ENCODE peak calls at places on chromosomes 11 and 22, in five cellular contexts. H is spleen, W is tibial nerve, J is IMR-90, K is neural progenitor cell. F is an unnamed sample.
A peak's percentile ranks its signal among the peaks of the same experiment; 100 is the strongest.

GRCh38 chr22:38223289-38223960 is 21.6 kb downstream of the MAFF start:
- DNase-seq in H (no peak), W (no peak), J (no peak), K (no peak), F (no peak)

GRCh38 chr11:61972112-61972795 is 4.8 kb upstream of the FTH1 start:
- DNase-seq in H (no peak), W (no peak), J (no peak), K (no peak), F (no peak)

GRCh38 chr11:26186389-26186788 is 145.5 kb upstream of the ANO3 start:
- DNase-seq in H (no peak), W (no peak), J (no peak), K (no peak), F (no peak)

GRCh38 chr11:63567044-63567840 is 4.1 kb upstream of the PLAAT2 start:
- DNase-seq in H (no peak), W (no peak), J (peak; percentile 88), K (no peak), F (peak; percentile 40)

GRCh38 chr11:86990520-86990919 is 35.3 kb upstream of the FZD4 start:
- DNase-seq in H (no peak), W (no peak), J (peak; percentile 79), K (peak; percentile 25), F (no peak)

GRCh38 chr11:85774256-85775097 is 36.5 kb downstream of the SYTL2 start:
- DNase-seq in H (no peak), W (no peak), J (no peak), K (no peak), F (no peak)

GRCh38 chr22:19179472-19180048 is 1.0 kb upstream of the SLC25A1 start:
- DNase-seq in H (peak; percentile 90), W (peak; percentile 55), J (peak; percentile 85), K (peak; percentile 90), F (peak; percentile 92)

GRCh38 chr11:4636962-4637661 is at the start of gene OR51D1:
- DNase-seq in H (peak; percentile 89), W (peak; percentile 49), J (peak; percentile 67), K (peak; percentile 86), F (peak; percentile 60)

GRCh38 chr11:91984033-91984568 is 240.5 kb upstream of the FAT3 start:
- DNase-seq in H (no peak), W (no peak), J (no peak), K (no peak), F (no peak)

GRCh38 chr22:36740716-36741115 is 35.2 kb downstream of the IFT27 start:
- DNase-seq in H (no peak), W (no peak), J (no peak), K (no peak), F (no peak)

DNA sequence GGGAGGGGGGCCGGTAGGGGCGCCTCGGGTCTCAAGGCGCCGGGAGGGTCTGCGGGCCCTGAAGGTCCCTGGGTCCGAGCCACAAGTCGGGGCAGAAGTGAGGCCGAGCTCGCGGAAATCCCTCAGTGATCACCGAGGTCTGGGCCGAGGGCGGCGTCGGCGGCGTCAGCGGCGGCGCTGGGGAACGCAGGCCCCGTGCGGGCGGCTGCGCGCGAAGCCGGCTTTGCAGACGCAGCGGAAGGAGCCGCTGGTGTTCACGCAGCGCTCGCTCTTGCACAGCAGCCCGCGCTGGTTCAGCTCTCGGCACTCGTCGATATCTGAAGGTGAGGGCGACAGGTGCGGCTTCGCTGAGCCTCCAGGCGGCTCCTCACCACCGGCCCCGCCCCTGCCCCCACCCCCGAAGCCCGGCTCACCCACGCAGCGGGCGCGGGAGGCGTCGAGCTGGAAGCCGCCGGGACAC is 14.1 kb downstream of the SCYL1 start:
- DNase-seq in H (peak; percentile 81), W (no peak), J (no peak), K (peak; percentile 85), F (peak; percentile 35)
- H3K9me3 ChIP-seq in H (no peaks in the 10 kb centered on the region), W (no peaks in the 10 kb centered on the region), J (no peaks in the 10 kb centered on the region), K (no peaks in the 10 kb centered on the region), F (no peaks in the 10 kb centered on the region)

DNA sequence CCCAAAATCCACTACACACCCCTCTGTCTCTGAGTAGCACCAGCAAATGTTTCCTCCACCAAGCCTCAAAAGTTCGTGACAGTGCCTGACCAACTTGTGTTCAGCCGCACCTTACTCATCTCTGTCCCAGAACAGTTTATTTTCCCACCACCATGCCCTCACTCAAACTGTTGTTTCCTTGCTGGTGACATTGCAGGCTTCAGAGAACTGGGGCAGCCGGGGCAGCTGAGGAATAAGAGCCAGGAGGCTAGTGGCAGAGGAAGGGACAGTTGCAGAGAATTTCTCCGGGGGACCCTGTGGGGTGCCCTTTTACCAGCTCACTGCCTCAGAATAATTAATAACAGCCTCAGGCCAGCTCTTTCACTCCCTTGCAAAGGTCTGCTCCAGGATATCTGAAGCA is 709 bp upstream of the KCNE3 start:
- DNase-seq in H (no peak), W (no peak), J (no peak), K (no peak), F (peak; percentile 17)
- H3K27ac ChIP-seq in H (peak overlapping the region; percentile 63), W (no peak overlapping the region), J (no peak overlapping the region), K (no peak overlapping the region), F (no peak overlapping the region)

GRCh38 chr22:31812977-31813605 is 59.3 kb downstream of the DEPDC5 start:
- DNase-seq in H (no peak), W (no peak), J (no peak), K (no peak), F (no peak)
- H3K36me3 ChIP-seq in H (peaks cover 81% of the 10 kb centered on the region), W (peaks cover 35% of the 10 kb centered on the region), J (peaks cover 38% of the 10 kb centered on the region), K (no peaks in the 10 kb centered on the region), F (no peaks in the 10 kb centered on the region)

GRCh38 chr11:70630816-70631623 is 232.7 kb downstream of the CTTN start:
- DNase-seq in H (no peak), W (no peak), J (no peak), K (no peak), F (no peak)

GRCh38 chr11:70631624-70632047 is 233.3 kb downstream of the CTTN start:
- DNase-seq in H (no peak), W (no peak), J (no peak), K (no peak), F (no peak)

GRCh38 chr11:70636659-70637058 is 238.3 kb downstream of the CTTN start:
- DNase-seq in H (no peak), W (no peak), J (no peak), K (no peak), F (no peak)

GRCh38 chr11:70630068-70630467 is 231.7 kb downstream of the CTTN start:
- DNase-seq in H (no peak), W (no peak), J (no peak), K (no peak), F (no peak)

GRCh38 chr11:70633610-70634009 is 235.3 kb downstream of the CTTN start:
- DNase-seq in H (no peak), W (no peak), J (no peak), K (no peak), F (no peak)
- H3K9me3 ChIP-seq in H (no peaks in the 10 kb centered on the region), W (no peaks in the 10 kb centered on the region), J (peaks cover 4% of the 10 kb centered on the region), K (no peaks in the 10 kb centered on the region), F (no peaks in the 10 kb centered on the region)

GRCh38 chr11:98090861-98091575 is 929.7 kb upstream of the CNTN5 start:
- DNase-seq in H (no peak), W (no peak), J (no peak), K (no peak), F (no peak)
- H3K27ac ChIP-seq in H (no peak overlapping the region), W (no peak overlapping the region), J (no peak overlapping the region), K (no peak overlapping the region), F (no peak overlapping the region)

F was measured in adrenal gland.